ENCODE peak calls at places on chromosomes 4 and X, in four cellular contexts. O is A549, G is K562, U is HepG2. M is an unnamed sample.

GRCh38 chrX:101764538-101764937 is 104.9 kb upstream of the ARMCX2 start:
- DNase-seq in G (no peak), U (no peak), O (no peak), M (no peak)

GRCh38 chr4:119564106-119564505 is 64.5 kb downstream of the PDE5A start:
- DNase-seq in G (no peak), U (no peak), O (no peak), M (no peak)

GRCh38 chrX:96705905-96706304 is 21.3 kb downstream of the DIAPH2 start:
- DNase-seq in O (no peak), G (no peak), U (no peak), M (no peak)

GRCh38 chrX:78997870-78998558 is 52.8 kb downstream of the P2RY10 start:
- DNase-seq in U (no peak), O (no peak), G (no peak), M (peak)

GRCh38 chrX:69185886-69186285 is 20.6 kb upstream of the PJA1 start:
- DNase-seq in O (no peak), U (no peak), G (no peak), M (no peak)

GRCh38 chr4:157075811-157076577 is at the start of gene GLRB:
- DNase-seq in G (no peak), O (peak), U (no peak), M (peak)

GRCh38 chr4:144674711-144675110 is 28.8 kb downstream of the HHIP start:
- DNase-seq in U (no peak), G (no peak), O (no peak), M (no peak)

GRCh38 chr4:163613375-163613774 is 118.9 kb downstream of the TMA16 start:
- DNase-seq in G (no peak), U (no peak), O (no peak), M (no peak)

GRCh38 chr4:184929476-184929875 is 88.8 kb upstream of the HELT start:
- DNase-seq in U (no peak), O (no peak), G (no peak), M (no peak)

GRCh38 chr4:25908491-25908901 is 5.5 kb upstream of the SMIM20 start:
- DNase-seq in G (no peak), U (peak), O (peak), M (no peak)

GRCh38 chrX:2252331-2253065 is 248.3 kb downstream of the DHRSX start:
- DNase-seq in G (no peak), O (no peak), U (no peak), M (no peak)

GRCh38 chr4:109645874-109646591 is 57.2 kb downstream of the CASP6 start:
- DNase-seq in G (no peak), U (no peak), O (no peak), M (no peak)

GRCh38 chrX:38804481-38805293 is 3.4 kb downstream of the MID1IP1 start:
- DNase-seq in U (no peak), O (peak), G (peak), M (peak)

GRCh38 chr4:2696423-2696822 is 59.7 kb downstream of the TNIP2 start:
- DNase-seq in G (no peak), O (no peak), U (no peak), M (no peak)

GRCh38 chr4:79897174-79897573 is 175.9 kb downstream of the ANTXR2 start:
- DNase-seq in O (no peak), G (no peak), U (no peak), M (no peak)

GRCh38 chrX:115459883-115460564 is 101.0 kb upstream of the PLS3 start:
- DNase-seq in O (no peak), G (no peak), U (no peak), M (no peak)

GRCh38 chr4:83489711-83490326 is 4.9 kb upstream of the ABRAXAS1 start:
- DNase-seq in G (no peak), U (no peak), O (no peak), M (peak)

GRCh38 chr4:11615601-11616000 is 186.9 kb upstream of the HS3ST1 start:
- DNase-seq in O (no peak), U (no peak), G (no peak), M (no peak)

GRCh38 chr4:3756343-3757059 is 9.7 kb upstream of the ADRA2C start:
- DNase-seq in G (peak), U (no peak), O (peak), M (no peak)

DNA sequence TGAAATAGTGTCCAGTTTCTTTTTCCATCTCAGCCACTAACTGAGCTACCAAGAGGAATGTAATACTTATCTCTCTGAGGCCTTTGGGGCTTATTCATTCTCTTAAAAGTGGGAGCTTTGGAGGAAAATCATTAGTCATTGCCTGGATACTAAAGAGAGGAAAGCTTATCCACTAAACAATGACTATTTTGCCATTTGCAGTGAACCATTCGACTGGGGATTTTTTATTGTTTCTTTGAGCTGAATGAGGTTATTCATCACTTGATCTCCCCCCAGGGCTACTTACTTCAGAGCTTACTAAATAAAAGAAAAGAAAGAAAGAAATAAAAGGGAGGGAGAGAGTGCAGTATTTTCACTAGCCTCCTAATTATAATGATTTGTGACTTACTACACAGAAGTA is 1329.5 kb upstream of the TENM3 start:
- DNase-seq in G (no peak), U (no peak), O (no peak), M (no peak)
- TF ChIP-seq NR3C1 in G (no peak), U (no peak), O (no peak), M (no peak)

GRCh38 chrX:129997081-129997480 is 14.6 kb downstream of the BCORL1 start:
- DNase-seq in G (no peak), O (no peak), U (no peak), M (no peak)
- TF ChIP-seq NR3C1 in G (no peak), O (no peak), U (no peak), M (no peak)

GRCh38 chr4:8391972-8392371 is 48.6 kb downstream of the ACOX3 start:
- DNase-seq in O (no peak), U (no peak), G (no peak), M (no peak)
- TF ChIP-seq NR3C1 in O (no peak), U (no peak), G (no peak), M (no peak)

GRCh38 chr4:22668702-22669101 is 24.0 kb upstream of the GBA3 start:
- DNase-seq in G (no peak), U (no peak), O (no peak), M (no peak)
- TF ChIP-seq NR3C1 in G (no peak), U (no peak), O (no peak), M (no peak)